ENCODE peak calls at places on chromosomes 12 and 14, in six cellular contexts. N is Daoy; B is GM23338; M is activated CD4-positive, alpha-beta T cell treated with anti-CD3 and anti-CD28 coated beads, Interleukin-2, amount 10 ng/mL, durations not matched to agents 7 days and 5 days; Z is mesothelial cell of epicardium; I is stimulated activated CD8-positive, alpha-beta memory T cell treated with anti-CD3 and anti-CD28 coated beads, Interleukin-4, amount 100 ng/mL, for 1 hour. J is an unnamed sample.

GRCh38 chr14:51547260-51547659 is 104.5 kb upstream of the FRMD6 start:
- DNase-seq in N (peak; percentile 98), B (no peak), M (no peak), Z (no peak), I (no peak), J (peak; percentile 44)

GRCh38 chr12:52245259-52245961 is 12.4 kb downstream of the KRT7 start:
- DNase-seq in N (no peak), B (peak; percentile 13), M (no peak), Z (no peak), I (no peak), J (no peak)

GRCh38 chr14:22268875-22269274 is 320.1 kb downstream of the DAD1 start:
- DNase-seq in N (peak; percentile 50), B (no peak), M (no peak), Z (no peak), I (no peak), J (no peak)

GRCh38 chr12:49358548-49359141 is 8.6 kb upstream of the SPATS2 start:
- DNase-seq in N (peak; percentile 70), B (peak; percentile 89), M (peak; percentile 73), Z (no peak), I (no peak), J (peak; percentile 88)

GRCh38 chr12:114272071-114272470 is 133.9 kb downstream of the TBX5 start:
- DNase-seq in N (no peak), B (peak; percentile 24), M (no peak), Z (no peak), I (no peak), J (no peak)

GRCh38 chr14:61601923-61602732 is 93.2 kb upstream of the HIF1A start:
- DNase-seq in N (no peak), B (no peak), M (no peak), Z (no peak), I (no peak), J (peak; percentile 62)

GRCh38 chr12:122888232-122888752 is 7.6 kb downstream of the VPS37B start:
- DNase-seq in N (peak; percentile 76), B (peak; percentile 89), M (peak; percentile 68), Z (no peak), I (no peak), J (peak; percentile 95)

GRCh38 chr14:64918216-64918615 is 4.0 kb downstream of the CHURC1 start:
- DNase-seq in N (no peak), B (no peak), M (no peak), Z (no peak), I (no peak), J (no peak)

GRCh38 chr14:54211562-54212308 is 185.1 kb upstream of the CDKN3 start:
- DNase-seq in N (peak; percentile 73), B (no peak), M (no peak), Z (no peak), I (no peak), J (peak; percentile 86)

GRCh38 chr12:124152733-124153132 is 142.2 kb upstream of the RFLNA start:
- DNase-seq in N (no peak), B (no peak), M (no peak), Z (no peak), I (no peak), J (no peak)

GRCh38 chr14:61213930-61214329 is 67.2 kb downstream of the TMEM30B start:
- DNase-seq in N (no peak), B (no peak), M (no peak), Z (no peak), I (no peak), J (no peak)

GRCh38 chr14:20774258-20774657 is 6.1 kb downstream of the EDDM3B start:
- DNase-seq in N (no peak), B (no peak), M (no peak), Z (no peak), I (no peak), J (no peak)

GRCh38 chr12:53180931-53181645 is 363 bp upstream of the CSAD start:
- DNase-seq in N (peak; percentile 87), B (peak; percentile 84), M (no peak), Z (no peak), I (peak; percentile 50), J (peak; percentile 89)

GRCh38 chr12:41365653-41366131 is 177.6 kb downstream of the PDZRN4 start:
- DNase-seq in N (no peak), B (peak; percentile 15), M (no peak), Z (no peak), I (no peak), J (peak; percentile 88)

GRCh38 chr14:77301103-77301502 is 19.6 kb downstream of the POMT2 start:
- DNase-seq in N (peak; percentile 89), B (peak; percentile 97), M (peak; percentile 74), Z (no peak), I (peak; percentile 27), J (peak; percentile 93)

GRCh38 chr14:104756477-104757237 is 3.7 kb downstream of the SIVA1 start:
- DNase-seq in N (no peak), B (no peak), M (peak; percentile 38), Z (no peak), I (no peak), J (no peak)

GRCh38 chr12:102430661-102431060 is 49.7 kb downstream of the IGF1 start:
- DNase-seq in N (no peak), B (no peak), M (no peak), Z (no peak), I (no peak), J (no peak)

J was measured in mesendoderm.